ENCODE peak calls at places on chromosomes 2 and 18, in nine cellular contexts. A is Karpas-422, B is DND-41, K is NT2/D1, Q is left ventricle myocardium inferior, H is SJSA1, G is transverse colon, Z is MG63, I is GM23338. E is an unnamed sample. For H3K27me3, the result is how much of the 10 kb centered on the place peaks cover.

GRCh38 chr18:48408111-48408726 is 964 bp downstream of the ZBTB7C start:
- DNase-seq in A (no peak), B (no peak), K (no peak), Q (peak), H (no peak), G (no peak), Z (no peak), I (peak), E (no peak)

GRCh38 chr18:8771930-8772329 is 66.6 kb downstream of the MTCL1 start:
- DNase-seq in A (no peak), B (no peak), K (no peak), Q (peak), H (no peak), G (peak), Z (no peak), I (no peak), E (no peak)

GRCh38 chr2:169673921-169674320 is 20.3 kb downstream of the CFAP210 start:
- DNase-seq in A (no peak), B (no peak), K (no peak), Q (no peak), H (no peak), G (no peak), Z (no peak), I (no peak), E (no peak)

GRCh38 chr2:16438571-16439294 is 226.9 kb downstream of the CYRIA start:
- DNase-seq in A (no peak), B (no peak), K (no peak), Q (no peak), H (no peak), G (no peak), Z (no peak), I (no peak), E (no peak)

GRCh38 chr2:177080746-177081145 is 131.8 kb upstream of the HNRNPA3 start:
- DNase-seq in A (no peak), B (no peak), K (peak), Q (no peak), H (no peak), G (no peak), Z (no peak), I (peak), E (no peak)

GRCh38 chr2:224142397-224143312 is 103.6 kb upstream of the SERPINE2 start:
- DNase-seq in A (no peak), B (no peak), K (no peak), Q (no peak), H (peak), G (no peak), Z (no peak), I (no peak), E (no peak)

GRCh38 chr2:210630904-210631560 is 74.6 kb downstream of the CPS1 start:
- DNase-seq in A (no peak), B (no peak), K (no peak), Q (no peak), H (no peak), G (no peak), Z (no peak), I (no peak), E (no peak)

GRCh38 chr2:234823877-234824376 is 127.9 kb upstream of the SH3BP4 start:
- DNase-seq in A (no peak), B (no peak), K (no peak), Q (no peak), H (peak), G (no peak), Z (peak), I (no peak), E (no peak)

GRCh38 chr2:88671786-88672427 is 19.6 kb upstream of the RPIA start:
- DNase-seq in A (peak), B (peak), K (no peak), Q (no peak), H (peak), G (no peak), Z (no peak), I (peak), E (no peak)

GRCh38 chr18:24421831-24422230 is 4.6 kb upstream of the IMPACT start:
- DNase-seq in A (no peak), B (no peak), K (no peak), Q (no peak), H (no peak), G (no peak), Z (no peak), I (no peak), E (no peak)

GRCh38 chr2:120763516-120763915 is 27.8 kb downstream of the GLI2 start:
- DNase-seq in A (no peak), B (no peak), K (no peak), Q (no peak), H (no peak), G (peak), Z (no peak), I (no peak), E (peak)

GRCh38 chr2:218995561-218995960 is 2.3 kb upstream of the CRYBA2 start:
- DNase-seq in A (no peak), B (no peak), K (no peak), Q (no peak), H (no peak), G (no peak), Z (no peak), I (no peak), E (no peak)
- H3K27me3 ChIP-seq in A (under half), B (under half), K (half or more), Q (half or more), H (half or more), G (half or more), Z (under half), I (half or more), E (half or more)

DNA sequence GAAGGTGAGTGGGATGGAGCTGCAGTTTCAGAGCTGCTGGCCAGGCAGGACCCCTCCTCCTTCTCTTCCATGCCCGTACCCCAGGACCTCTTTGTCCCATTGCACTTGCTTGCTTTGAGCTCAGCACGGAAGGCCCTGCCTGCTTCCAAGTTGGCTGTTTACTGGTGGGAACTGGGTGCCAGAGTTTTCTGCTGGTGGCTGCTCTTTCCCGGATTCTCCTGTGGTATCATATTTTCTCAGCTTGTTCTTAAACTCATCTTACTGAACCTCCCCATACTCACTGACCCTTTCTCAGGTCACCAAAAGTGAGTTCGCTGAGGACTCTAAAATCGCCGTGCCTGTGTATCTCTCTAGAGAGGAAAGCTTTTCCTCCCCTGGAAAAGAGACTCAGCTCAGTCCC is 297.7 kb upstream of the TNP1 start:
- DNase-seq in A (no peak), B (no peak), K (no peak), Q (no peak), H (no peak), G (no peak), Z (no peak), I (no peak), E (no peak)
- H3K27me3 ChIP-seq in A (under half), B (under half), K (under half), Q (under half), H (under half), G (under half), Z (under half), I (under half), E (under half)

DNA sequence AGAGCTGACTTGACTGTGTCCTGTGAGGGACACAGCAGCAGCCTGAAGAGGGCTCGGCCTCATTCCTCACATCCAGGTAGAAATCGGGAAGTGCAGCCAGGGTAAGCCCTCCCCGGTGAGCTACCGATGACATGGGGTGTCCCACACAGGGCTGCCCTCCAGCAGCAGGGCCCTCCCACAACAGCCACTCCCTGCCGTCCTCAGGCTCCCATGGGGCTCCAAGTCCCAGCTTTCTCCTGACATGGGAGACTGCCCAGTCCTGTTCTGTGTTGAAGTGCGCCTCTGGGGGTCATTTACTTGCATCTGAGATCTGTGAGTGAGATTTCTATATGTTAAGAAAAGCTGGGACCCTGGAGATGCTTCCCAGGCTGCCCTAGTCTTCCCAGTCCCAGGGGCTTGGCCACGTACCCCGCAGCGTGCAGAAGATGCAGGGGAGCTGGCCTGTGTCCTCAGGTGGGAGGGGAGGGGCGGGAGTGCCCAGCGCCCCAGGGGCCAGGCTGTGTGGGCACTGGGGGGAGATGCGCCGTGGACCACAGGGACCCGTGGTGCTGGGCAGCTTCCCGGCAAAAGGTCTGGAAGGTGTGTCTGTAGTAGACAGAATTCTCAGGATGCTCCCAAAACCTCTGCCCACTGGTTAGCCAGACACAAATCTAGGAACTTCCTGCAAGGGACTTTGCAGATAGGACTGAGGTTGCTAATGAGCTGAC is 87.9 kb downstream of the FAM168B start:
- DNase-seq in A (no peak), B (no peak), K (no peak), Q (no peak), H (no peak), G (no peak), Z (no peak), I (no peak), E (no peak)
- H3K27me3 ChIP-seq in A (under half), B (under half), K (under half), Q (half or more), H (half or more), G (under half), Z (under half), I (under half), E (under half)

DNA sequence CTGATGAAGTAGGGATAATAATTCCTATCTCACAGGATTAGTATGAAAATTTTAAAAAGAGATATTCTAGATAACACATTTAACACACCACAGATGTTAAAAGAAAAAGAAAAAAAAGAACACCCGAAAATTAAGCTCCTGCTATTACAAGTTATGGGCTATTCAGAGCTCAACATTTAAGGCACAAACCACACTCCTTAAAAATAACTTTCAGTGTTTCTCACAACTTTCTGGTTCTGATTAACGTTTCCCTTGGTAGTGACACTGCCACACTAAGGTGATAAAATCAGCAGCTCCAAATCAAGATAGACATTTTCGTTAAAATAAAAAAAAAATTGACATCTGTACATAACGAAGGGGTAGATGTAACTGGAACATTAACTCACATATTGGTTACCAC is 26.9 kb downstream of the ACVR1C start:
- DNase-seq in A (peak), B (no peak), K (no peak), Q (no peak), H (no peak), G (no peak), Z (no peak), I (no peak), E (no peak)
- H3K27me3 ChIP-seq in A (under half), B (under half), K (under half), Q (under half), H (under half), G (under half), Z (under half), I (under half), E (under half)

GRCh38 chr2:106073608-106074406 is 120.3 kb downstream of the UXS1 start:
- DNase-seq in A (no peak), B (no peak), K (no peak), Q (no peak), H (no peak), G (no peak), Z (no peak), I (no peak), E (no peak)

GRCh38 chr2:106065983-106066826 is 127.9 kb downstream of the UXS1 start:
- DNase-seq in A (no peak), B (no peak), K (no peak), Q (no peak), H (no peak), G (no peak), Z (no peak), I (peak), E (no peak)

GRCh38 chr2:106065268-106065982 is 128.7 kb downstream of the UXS1 start:
- DNase-seq in A (no peak), B (no peak), K (no peak), Q (peak), H (no peak), G (no peak), Z (no peak), I (peak), E (no peak)

GRCh38 chr2:106070181-106070580 is 123.9 kb downstream of the UXS1 start:
- DNase-seq in A (no peak), B (no peak), K (no peak), Q (no peak), H (no peak), G (no peak), Z (no peak), I (peak), E (no peak)

GRCh38 chr2:106068415-106068814 is 125.7 kb downstream of the UXS1 start:
- DNase-seq in A (no peak), B (no peak), K (no peak), Q (no peak), H (no peak), G (no peak), Z (no peak), I (no peak), E (no peak)
- H3K27me3 ChIP-seq in A (under half), B (under half), K (under half), Q (under half), H (under half), G (under half), Z (under half), I (under half), E (under half)

GRCh38 chr2:148885209-148885608 is 10.2 kb downstream of the KIF5C start:
- DNase-seq in A (no peak), B (no peak), K (no peak), Q (no peak), H (no peak), G (no peak), Z (no peak), I (no peak), E (no peak)

GRCh38 chr2:148882051-148882450 is 7.0 kb downstream of the KIF5C start:
- DNase-seq in A (no peak), B (no peak), K (no peak), Q (no peak), H (no peak), G (no peak), Z (no peak), I (no peak), E (no peak)

GRCh38 chr2:148888003-148888501 is 13.0 kb downstream of the KIF5C start:
- DNase-seq in A (no peak), B (no peak), K (no peak), Q (no peak), H (no peak), G (no peak), Z (no peak), I (peak), E (no peak)

GRCh38 chr2:148885988-148886387 is 11.0 kb downstream of the KIF5C start:
- DNase-seq in A (no peak), B (no peak), K (no peak), Q (no peak), H (no peak), G (no peak), Z (no peak), I (no peak), E (no peak)

DNA sequence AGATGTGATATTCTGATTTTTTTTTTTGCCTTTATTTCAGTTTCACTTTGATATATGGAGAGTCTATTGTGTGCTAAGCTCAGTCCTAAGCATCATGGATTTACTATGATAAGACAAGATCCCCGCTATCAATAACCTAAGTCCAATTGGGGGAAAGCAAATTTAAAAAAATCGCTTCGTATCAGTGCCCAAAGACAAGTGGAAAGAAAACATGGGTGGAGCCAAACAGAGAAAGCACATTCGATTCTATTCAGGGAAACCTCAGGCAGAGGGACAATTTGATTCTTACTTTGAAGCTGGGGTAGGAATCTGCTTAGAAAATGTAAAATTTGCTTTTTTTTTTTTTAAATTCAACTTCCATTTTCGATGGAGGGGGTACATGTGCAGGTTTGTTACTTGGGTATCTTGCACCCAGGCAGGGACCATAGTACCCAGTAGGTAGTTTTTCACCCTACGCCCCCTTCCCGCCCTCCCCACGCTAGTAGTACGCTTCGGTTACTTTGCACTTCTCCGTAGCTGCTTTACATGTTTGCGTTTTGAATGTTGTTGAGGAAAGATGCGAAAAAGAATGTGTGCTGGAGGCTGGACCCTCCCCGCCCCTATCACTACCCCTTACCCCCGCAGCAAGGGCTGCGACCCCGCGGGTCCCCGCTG is 12.4 kb downstream of the KIF5C start:
- DNase-seq in A (no peak), B (no peak), K (no peak), Q (no peak), H (no peak), G (no peak), Z (no peak), I (peak), E (no peak)
- H3K27me3 ChIP-seq in A (under half), B (under half), K (under half), Q (half or more), H (under half), G (half or more), Z (under half), I (under half), E (under half)

DNA sequence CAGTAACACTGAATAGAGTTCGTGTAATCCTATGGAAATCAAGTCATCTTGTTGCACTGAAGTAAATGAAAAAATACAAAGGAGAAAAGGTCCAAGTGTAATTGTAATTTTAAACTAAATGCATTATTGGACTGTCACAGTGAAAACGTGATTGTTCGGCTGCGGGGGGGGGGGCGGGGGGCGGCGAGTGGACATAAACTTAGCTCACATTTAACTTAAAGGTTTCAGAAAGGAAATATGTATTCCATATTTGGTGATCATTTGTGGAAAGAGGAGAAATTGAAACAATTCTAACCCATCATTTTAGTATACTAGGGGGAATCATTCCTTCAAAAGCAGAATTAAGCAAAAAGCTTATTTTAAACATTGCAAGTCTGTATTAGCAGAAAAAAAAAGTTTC is 144.6 kb downstream of the MEIS1 start:
- DNase-seq in A (no peak), B (no peak), K (no peak), Q (no peak), H (no peak), G (no peak), Z (no peak), I (no peak), E (no peak)
- H3K27me3 ChIP-seq in A (under half), B (under half), K (half or more), Q (half or more), H (under half), G (half or more), Z (under half), I (half or more), E (half or more)

GRCh38 chr18:44051088-44051487 is 629.6 kb upstream of the SETBP1 start:
- DNase-seq in A (no peak), B (no peak), K (peak), Q (no peak), H (no peak), G (no peak), Z (no peak), I (peak), E (no peak)
- H3K27me3 ChIP-seq in A (under half), B (under half), K (under half), Q (under half), H (under half), G (under half), Z (under half), I (under half), E (under half)

E was measured in upper lobe of right lung.